ENCODE peak calls at places on chromosomes 16 and 17, in five cellular contexts. One of them, this sample, is unnamed.

GRCh38 chr16:927406-927805 is 43.4 kb downstream of the LMF1 start:
- DNase-seq in hepatic stellate cell: no peak
- DNase-seq in progenitor cell of endocrine pancreas: no peak
- DNase-seq in GM13977: no peak
- DNase-seq in pons: no peak
- DNase-seq in this sample: no peak

GRCh38 chr17:46727572-46728348 is 90.7 kb downstream of the WNT3 start:
- DNase-seq in hepatic stellate cell: peak
- DNase-seq in progenitor cell of endocrine pancreas: no peak
- DNase-seq in GM13977: no peak
- DNase-seq in pons: no peak
- DNase-seq in this sample: no peak

GRCh38 chr17:47952181-47953021 is 5.3 kb downstream of the PRR15L start:
- DNase-seq in hepatic stellate cell: no peak
- DNase-seq in progenitor cell of endocrine pancreas: no peak
- DNase-seq in GM13977: no peak
- DNase-seq in pons: no peak
- DNase-seq in this sample: no peak

GRCh38 chr16:51982715-51983680 is 563.9 kb downstream of the TOX3 start:
- DNase-seq in hepatic stellate cell: peak
- DNase-seq in progenitor cell of endocrine pancreas: peak
- DNase-seq in GM13977: peak
- DNase-seq in pons: peak
- DNase-seq in this sample: no peak

GRCh38 chr17:50122945-50123344 is 7.0 kb downstream of the SAMD14 start:
- DNase-seq in hepatic stellate cell: no peak
- DNase-seq in progenitor cell of endocrine pancreas: no peak
- DNase-seq in GM13977: no peak
- DNase-seq in pons: no peak
- DNase-seq in this sample: no peak

GRCh38 chr16:58027341-58028167 is 2.0 kb downstream of the MMP15 start:
- DNase-seq in hepatic stellate cell: no peak
- DNase-seq in progenitor cell of endocrine pancreas: no peak
- DNase-seq in GM13977: no peak
- DNase-seq in pons: no peak
- DNase-seq in this sample: no peak

GRCh38 chr17:9615486-9615885 is 29.8 kb upstream of the USP43 start:
- DNase-seq in hepatic stellate cell: no peak
- DNase-seq in progenitor cell of endocrine pancreas: no peak
- DNase-seq in GM13977: no peak
- DNase-seq in pons: no peak
- DNase-seq in this sample: no peak

GRCh38 chr17:55161935-55162555 is 102.7 kb upstream of the HLF start:
- DNase-seq in hepatic stellate cell: peak
- DNase-seq in progenitor cell of endocrine pancreas: no peak
- DNase-seq in GM13977: no peak
- DNase-seq in pons: no peak
- DNase-seq in this sample: no peak

GRCh38 chr16:3256876-3257465 is 538 bp upstream of the MEFV start:
- DNase-seq in hepatic stellate cell: no peak
- DNase-seq in progenitor cell of endocrine pancreas: no peak
- DNase-seq in GM13977: no peak
- DNase-seq in pons: no peak
- DNase-seq in this sample: no peak

GRCh38 chr17:2194778-2195417 is 108.7 kb downstream of the SMG6 start:
- DNase-seq in hepatic stellate cell: no peak
- DNase-seq in progenitor cell of endocrine pancreas: no peak
- DNase-seq in GM13977: no peak
- DNase-seq in pons: no peak
- DNase-seq in this sample: no peak

GRCh38 chr17:80845863-80846671 is 145.6 kb upstream of the CHMP6 start:
- DNase-seq in hepatic stellate cell: no peak
- DNase-seq in progenitor cell of endocrine pancreas: no peak
- DNase-seq in GM13977: no peak
- DNase-seq in pons: no peak
- DNase-seq in this sample: no peak

GRCh38 chr17:63946440-63947363 is 14.6 kb upstream of the CD79B start:
- DNase-seq in hepatic stellate cell: peak
- DNase-seq in progenitor cell of endocrine pancreas: peak
- DNase-seq in GM13977: peak
- DNase-seq in pons: peak
- DNase-seq in this sample: no peak

GRCh38 chr16:66205287-66206167 is 161.0 kb upstream of the CDH5 start:
- DNase-seq in hepatic stellate cell: no peak
- DNase-seq in progenitor cell of endocrine pancreas: no peak
- DNase-seq in GM13977: no peak
- DNase-seq in pons: no peak
- DNase-seq in this sample: peak

GRCh38 chr16:89359296-89360147 is 130.8 kb downstream of the ANKRD11 start:
- DNase-seq in hepatic stellate cell: no peak
- DNase-seq in progenitor cell of endocrine pancreas: no peak
- DNase-seq in GM13977: no peak
- DNase-seq in pons: no peak
- DNase-seq in this sample: no peak

GRCh38 chr17:4536259-4536741 is 18.9 kb downstream of the MYBBP1A start:
- DNase-seq in hepatic stellate cell: no peak
- DNase-seq in progenitor cell of endocrine pancreas: no peak
- DNase-seq in GM13977: no peak
- DNase-seq in pons: no peak
- DNase-seq in this sample: no peak